ENCODE peak calls at places on chromosomes 7 and 10, in four cellular contexts. T is right lobe of liver, R is GM10248, X is endothelial cell. F is an unnamed sample.

GRCh38 chr7:111953611-111954010 is 252.6 kb downstream of the DOCK4 start:
- DNase-seq in T (peak; percentile 65), R (no peak), X (no peak), F (no peak)

GRCh38 chr7:1257863-1258262 is 25.2 kb downstream of the UNCX start:
- DNase-seq in T (peak; percentile 34), R (no peak), X (no peak), F (peak; percentile 63)

GRCh38 chr7:42070068-42070467 is 166.9 kb downstream of the GLI3 start:
- DNase-seq in T (no peak), R (no peak), X (no peak), F (no peak)

GRCh38 chr7:117562732-117563131 is 82.9 kb downstream of the CFTR start:
- DNase-seq in T (no peak), R (no peak), X (no peak), F (no peak)

GRCh38 chr10:4215485-4215884 is 430.5 kb upstream of the KLF6 start:
- DNase-seq in T (no peak), R (no peak), X (no peak), F (no peak)

GRCh38 chr10:92822060-92822634 is 26.2 kb upstream of the EXOC6 start:
- DNase-seq in T (no peak), R (no peak), X (no peak), F (no peak)

GRCh38 chr7:94928168-94928707 is 20.8 kb downstream of the PPP1R9A start:
- DNase-seq in T (no peak), R (no peak), X (no peak), F (no peak)

GRCh38 chr10:48251152-48251524 is 23.4 kb downstream of the FRMPD2 start:
- DNase-seq in T (no peak), R (peak; percentile 6), X (no peak), F (no peak)

GRCh38 chr7:105580022-105580740 is 1.1 kb downstream of the EFCAB10 start:
- DNase-seq in T (no peak), R (no peak), X (no peak), F (no peak)

GRCh38 chr10:113094114-113094486 is 144.1 kb downstream of the TCF7L2 start:
- DNase-seq in T (no peak), R (no peak), X (no peak), F (no peak)

GRCh38 chr10:72250666-72251065 is 23.1 kb upstream of the DDIT4 start:
- DNase-seq in T (peak; percentile 63), R (no peak), X (no peak), F (peak; percentile 36)

GRCh38 chr10:34739915-34740314 is 75.2 kb downstream of the PARD3 start:
- DNase-seq in T (no peak), R (no peak), X (peak; percentile 45), F (no peak)

GRCh38 chr10:124124123-124124768 is 30.8 kb upstream of the CHST15 start:
- DNase-seq in T (no peak), R (no peak), X (no peak), F (no peak)

GRCh38 chr10:6197274-6197673 is 5.5 kb upstream of the PFKFB3 start:
- DNase-seq in T (no peak), R (no peak), X (no peak), F (no peak)

GRCh38 chr7:120857558-120858298 is at the start of gene TSPAN12:
- DNase-seq in T (peak; percentile 92), R (peak; percentile 86), X (peak; percentile 87), F (peak; percentile 92)

GRCh38 chr10:73159038-73159648 is 8.7 kb downstream of the ECD start:
- DNase-seq in T (no peak), R (peak; percentile 60), X (peak; percentile 54), F (no peak)

GRCh38 chr7:20217193-20217948 is at the start of gene MACC1:
- DNase-seq in T (no peak), R (peak; percentile 46), X (no peak), F (no peak)

GRCh38 chr10:112695539-112695938 is 248.5 kb downstream of the VTI1A start:
- DNase-seq in T (no peak), R (no peak), X (no peak), F (no peak)

GRCh38 chr10:125370578-125370977 is 210.2 kb upstream of the CTBP2 start:
- DNase-seq in T (no peak), R (no peak), X (peak; percentile 68), F (no peak)
- TF ChIP-seq CTCF in T (no peak), R (no peak), X (no peak), F (no peak)

DNA sequence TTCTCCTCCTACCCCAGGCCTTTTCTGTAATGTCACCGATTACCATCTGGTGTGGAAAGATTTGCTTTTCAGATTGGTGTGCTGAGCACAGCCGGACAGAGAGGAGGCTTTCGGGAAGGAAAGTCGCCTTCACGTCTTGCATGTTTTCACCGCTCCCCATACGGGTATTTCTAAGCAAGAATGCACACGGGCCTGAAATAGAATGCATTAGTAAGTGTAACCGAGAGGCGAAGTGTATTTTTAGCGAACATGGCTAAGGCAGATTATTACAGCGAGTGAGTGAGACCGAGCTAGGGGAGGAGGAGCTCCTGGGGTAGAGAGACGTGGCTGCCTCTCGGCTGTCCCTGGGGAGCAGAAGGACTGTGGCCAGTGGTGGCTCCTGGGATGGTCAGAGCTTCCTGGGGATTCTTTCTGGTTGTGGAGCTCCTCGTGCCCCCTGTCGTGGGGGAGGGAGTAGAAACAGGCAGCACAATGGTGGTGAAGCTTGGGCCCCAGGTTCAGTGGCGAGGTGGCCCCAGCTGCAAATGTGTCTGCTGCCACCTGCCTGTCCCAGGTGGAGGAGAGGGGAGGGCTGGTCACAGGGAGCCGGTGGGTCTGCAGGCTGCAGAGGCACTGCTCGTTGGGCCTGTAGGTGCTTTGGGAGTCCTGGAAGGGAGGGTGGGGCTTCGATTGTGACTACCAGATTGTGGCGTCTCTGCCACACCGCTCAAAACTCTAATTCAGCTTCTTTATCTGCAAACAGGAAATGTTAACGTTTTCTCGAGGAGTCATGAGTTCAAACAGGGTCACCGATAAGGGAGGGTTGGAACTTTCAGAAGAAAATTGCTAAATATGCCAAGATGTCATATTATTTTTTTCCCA is 135.8 kb downstream of the CAMK1D start:
- DNase-seq in T (no peak), R (peak; percentile 80), X (no peak), F (no peak)
- TF ChIP-seq CTCF in T (no peak), R (peak; percentile 40), X (no peak), F (no peak)

GRCh38 chr10:17649836-17650235 is 5.9 kb downstream of the STAM start:
- DNase-seq in T (no peak), R (no peak), X (no peak), F (no peak)
- TF ChIP-seq CTCF in T (no peak), R (no peak), X (no peak), F (no peak)

GRCh38 chr7:100157334-100158228 is 942 bp downstream of the TRAPPC14 start:
- DNase-seq in T (peak; percentile 67), R (peak; percentile 41), X (peak; percentile 39), F (no peak)
- TF ChIP-seq CTCF in T (no peak), R (no peak), X (no peak), F (peak; percentile 59)

GRCh38 chr10:28721318-28721717 is 44.0 kb downstream of the BAMBI start:
- DNase-seq in T (no peak), R (no peak), X (no peak), F (no peak)

GRCh38 chr10:28717659-28718201 is 40.4 kb downstream of the BAMBI start:
- DNase-seq in T (no peak), R (no peak), X (no peak), F (no peak)

GRCh38 chr10:28719789-28720436 is 42.6 kb downstream of the BAMBI start:
- DNase-seq in T (no peak), R (no peak), X (no peak), F (no peak)

GRCh38 chr10:28716748-28717147 is 39.4 kb downstream of the BAMBI start:
- DNase-seq in T (no peak), R (no peak), X (no peak), F (no peak)

DNA sequence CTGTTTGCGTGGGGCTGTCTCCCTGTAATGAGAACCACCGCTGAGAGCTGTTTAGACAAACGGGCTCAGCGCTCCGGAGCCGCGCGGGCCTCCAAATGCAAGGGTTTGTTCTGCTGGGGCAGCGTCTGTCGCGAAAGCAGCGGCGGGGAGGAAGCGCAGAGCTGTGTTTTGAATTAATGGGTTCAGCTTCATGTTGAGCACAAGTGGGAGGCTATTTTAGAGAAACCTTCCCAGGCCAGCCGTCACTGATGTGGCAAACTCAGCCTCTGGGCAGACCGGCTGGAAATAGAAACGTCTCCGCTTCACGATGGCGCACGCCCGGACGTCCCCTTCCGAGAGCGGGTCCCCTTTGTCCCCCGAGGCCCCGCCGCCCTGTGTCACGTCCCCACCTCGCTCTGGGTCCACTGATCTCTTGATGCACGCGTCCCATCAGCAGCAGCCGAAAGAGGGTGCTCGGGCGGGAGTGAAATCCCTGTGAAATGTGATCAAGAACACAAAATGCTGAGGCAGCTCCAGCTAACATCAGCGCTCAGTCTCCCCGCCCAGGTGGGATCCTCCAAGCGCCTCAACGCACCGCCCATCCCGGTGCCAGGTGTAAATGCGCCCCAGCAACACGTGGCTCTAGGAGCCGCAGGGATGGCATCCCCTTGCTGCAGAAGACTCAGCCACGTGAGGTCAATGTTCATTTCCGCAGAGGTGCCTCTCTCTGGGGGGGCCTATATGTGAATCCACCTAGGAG is 44.9 kb downstream of the BAMBI start:
- DNase-seq in T (peak; percentile 58), R (no peak), X (peak; percentile 25), F (no peak)
- TF ChIP-seq CTCF in T (no peak), R (no peak), X (no peak), F (peak; percentile 45)

DNA sequence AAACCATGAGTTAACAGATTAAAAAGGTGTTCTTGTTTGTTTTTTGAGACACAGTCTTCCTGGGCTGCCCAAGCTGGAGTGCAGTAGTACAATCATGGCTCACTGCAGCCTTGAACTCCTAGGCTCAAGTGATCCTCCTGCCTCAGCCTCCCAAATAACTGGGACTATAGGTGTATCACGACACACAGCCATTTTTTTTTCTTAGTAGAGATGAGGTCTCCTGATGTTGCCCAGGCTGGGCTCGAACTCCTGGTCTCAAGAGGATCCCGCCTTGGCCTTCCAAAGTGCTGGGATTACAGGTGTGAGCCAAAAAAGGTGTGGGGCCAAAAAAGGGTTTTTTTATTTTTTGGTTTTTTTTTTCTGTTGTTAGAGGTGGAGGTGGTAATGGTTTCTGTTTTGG is 29.3 kb downstream of the KMT2C start:
- DNase-seq in T (no peak), R (no peak), X (no peak), F (no peak)
- TF ChIP-seq CTCF in T (no peak), R (no peak), X (no peak), F (no peak)

GRCh38 chr7:17928055-17928454 is 12.2 kb downstream of the SNX13 start:
- DNase-seq in T (no peak), R (no peak), X (no peak), F (no peak)
- TF ChIP-seq CTCF in T (no peak), R (no peak), X (no peak), F (no peak)

GRCh38 chr7:133052357-133052756 is 29.5 kb downstream of the CHCHD3 start:
- DNase-seq in T (no peak), R (no peak), X (no peak), F (no peak)

GRCh38 chr7:133050200-133050995 is 31.5 kb downstream of the CHCHD3 start:
- DNase-seq in T (no peak), R (no peak), X (no peak), F (no peak)

GRCh38 chr7:133052826-133053225 is 29.1 kb downstream of the CHCHD3 start:
- DNase-seq in T (no peak), R (no peak), X (no peak), F (no peak)

GRCh38 chr7:133051719-133052118 is 30.2 kb downstream of the CHCHD3 start:
- DNase-seq in T (no peak), R (no peak), X (no peak), F (no peak)

DNA sequence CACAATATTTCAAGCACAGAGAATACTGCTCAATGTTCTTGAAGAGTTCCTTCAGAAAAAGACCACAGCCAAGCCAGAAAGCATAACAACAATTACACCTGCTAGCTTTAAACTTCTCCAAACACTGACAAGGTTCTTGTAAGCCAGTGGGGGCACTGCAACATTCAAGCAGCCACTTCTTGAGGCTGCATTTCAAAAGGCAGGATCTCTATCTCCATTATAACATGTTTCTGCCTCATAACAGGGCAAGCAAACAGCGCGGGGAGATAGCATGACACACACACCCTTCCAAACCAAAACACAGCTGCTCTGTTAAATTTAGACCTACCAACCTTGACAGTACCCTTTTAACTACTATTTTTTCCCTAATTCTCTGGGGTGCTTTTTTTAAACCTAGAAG is 30.8 kb downstream of the CHCHD3 start:
- DNase-seq in T (no peak), R (no peak), X (no peak), F (no peak)
- TF ChIP-seq CTCF in T (no peak), R (peak; percentile 45), X (no peak), F (peak; percentile 71)